ENCODE peak calls at places on chromosomes 11 and 22, in four cellular contexts. G is fibroblast of pulmonary artery, A is AG20443, V is neural progenitor cell. C is an unnamed sample.

GRCh38 chr22:45420539-45420938 is 7.0 kb downstream of the RIBC2 start:
- DNase-seq in V (no peak), A (no peak), G (no peak), C (no peak)

GRCh38 chr11:61077936-61078335 is 24.4 kb upstream of the CD5 start:
- DNase-seq in A (no peak), V (no peak), G (no peak), C (no peak)

GRCh38 chr22:45503816-45504702 is 1.4 kb downstream of the FBLN1 start:
- DNase-seq in G (peak), A (peak), V (peak), C (no peak)

GRCh38 chr22:36589856-36590255 is 60.9 kb upstream of the EIF3D start:
- DNase-seq in A (no peak), V (no peak), G (no peak), C (no peak)

GRCh38 chr22:27998511-27999410 is 79.7 kb upstream of the PITPNB start:
- DNase-seq in A (no peak), G (no peak), V (no peak), C (no peak)

GRCh38 chr11:92276773-92277172 is 52.2 kb downstream of the FAT3 start:
- DNase-seq in V (no peak), A (peak), G (peak), C (no peak)

GRCh38 chr22:42841444-42841843 is 15.6 kb downstream of the ARFGAP3 start:
- DNase-seq in G (no peak), A (peak), V (no peak), C (no peak)

GRCh38 chr11:79456501-79456900 is 15.7 kb upstream of the TENM4 start:
- DNase-seq in V (no peak), G (no peak), A (no peak), C (no peak)

GRCh38 chr11:34080609-34081008 is 24.8 kb upstream of the NAT10 start:
- DNase-seq in A (no peak), V (no peak), G (no peak), C (no peak)

GRCh38 chr22:44776535-44777363 is 24.4 kb downstream of the ARHGAP8 start:
- DNase-seq in G (no peak), A (no peak), V (peak), C (no peak)

GRCh38 chr11:66124564-66124963 is 54.5 kb downstream of the PACS1 start:
- DNase-seq in V (no peak), A (peak), G (peak), C (no peak)

GRCh38 chr11:128709402-128709801 is 15.5 kb downstream of the FLI1 start:
- DNase-seq in G (peak), V (no peak), A (peak), C (no peak)

GRCh38 chr22:20741634-20742581 is 32.0 kb upstream of the SERPIND1 start:
- DNase-seq in G (peak), V (peak), A (peak), C (peak)

GRCh38 chr11:117441146-117441975 is 113.7 kb downstream of the CEP164 start:
- DNase-seq in G (no peak), V (no peak), A (no peak), C (no peak)

GRCh38 chr11:87266751-87267150 is 229.0 kb downstream of the TMEM135 start:
- DNase-seq in A (no peak), G (peak), V (no peak), C (no peak)

GRCh38 chr11:27721505-27722116 is 21.4 kb upstream of the BDNF start:
- DNase-seq in G (no peak), V (peak), A (no peak), C (no peak)

GRCh38 chr11:10594407-10594806 is 25.9 kb upstream of the LYVE1 start:
- DNase-seq in G (no peak), V (no peak), A (no peak), C (no peak)

GRCh38 chr11:25981998-25982397 is 349.9 kb upstream of the ANO3 start:
- DNase-seq in V (peak), G (peak), A (peak), C (peak)

GRCh38 chr11:113578164-113578455 is 102.9 kb upstream of the DRD2 start:
- DNase-seq in A (no peak), G (no peak), V (peak), C (no peak)

GRCh38 chr11:78161937-78162336 is 22.5 kb upstream of the ALG8 start:
- DNase-seq in G (peak), V (no peak), A (no peak), C (no peak)

GRCh38 chr22:29330753-29331152 is 15.3 kb upstream of the RASL10A start:
- DNase-seq in G (peak), A (no peak), V (no peak), C (no peak)

GRCh38 chr11:117882539-117882938 is 6.1 kb upstream of the FXYD6 start:
- DNase-seq in A (no peak), G (no peak), V (no peak), C (no peak)

GRCh38 chr11:13019313-13019712 is 10.2 kb downstream of the RASSF10 start:
- DNase-seq in A (no peak), G (no peak), V (no peak), C (no peak)

GRCh38 chr11:9815486-9816136 is 151.7 kb downstream of the SWAP70 start:
- DNase-seq in G (peak), V (no peak), A (peak), C (no peak)

GRCh38 chr11:118216621-118217526 is 7.9 kb downstream of the JAML start:
- DNase-seq in A (no peak), V (no peak), G (no peak), C (peak)

GRCh38 chr11:33329705-33330329 is 72.6 kb downstream of the HIPK3 start:
- DNase-seq in G (peak), V (peak), A (peak), C (peak)

GRCh38 chr11:118338637-118339061 is 3.9 kb downstream of the CD3D start:
- DNase-seq in A (no peak), V (no peak), G (peak), C (peak)

GRCh38 chr11:63762662-63763505 is 5.7 kb downstream of the ZFTA start:
- DNase-seq in V (peak), G (no peak), A (no peak), C (peak)

GRCh38 chr11:88421530-88421929 is 84.0 kb upstream of the CTSC start:
- DNase-seq in V (peak), G (peak), A (no peak), C (peak)

GRCh38 chr11:32173435-32173834 is 82.6 kb downstream of the RCN1 start:
- DNase-seq in A (peak), G (peak), V (peak), C (peak)

GRCh38 chr11:128734439-128735224 is 40.8 kb downstream of the FLI1 start:
- DNase-seq in G (no peak), A (no peak), V (no peak), C (no peak)

GRCh38 chr11:127629200-127629599 is 628.6 kb upstream of the KIRREL3 start:
- DNase-seq in A (no peak), V (no peak), G (no peak), C (no peak)

C was measured in GM20000.